ENCODE peak calls at places on chromosomes 3 and 15, in seven cellular contexts. One of them, this sample, is unnamed.

GRCh38 chr3:112847692-112848091 is 1.0 kb upstream of the CD200R1L start:
- DNase-seq in HepG2: no peak
- DNase-seq in HCT116: no peak
- DNase-seq in SK-N-SH: no peak
- DNase-seq in K562: no peak
- DNase-seq in GM12878: no peak
- DNase-seq in H1: no peak
- DNase-seq in this sample: no peak

GRCh38 chr15:74134387-74135027 is 4.1 kb downstream of the ISLR2 start:
- DNase-seq in HepG2: no peak
- DNase-seq in HCT116: no peak
- DNase-seq in SK-N-SH: no peak
- DNase-seq in K562: no peak
- DNase-seq in GM12878: no peak
- DNase-seq in H1: peak; percentile 89
- DNase-seq in this sample: no peak

GRCh38 chr15:42156266-42156922 is at the start of gene PLA2G4F:
- DNase-seq in HepG2: no peak
- DNase-seq in HCT116: no peak
- DNase-seq in SK-N-SH: no peak
- DNase-seq in K562: no peak
- DNase-seq in GM12878: no peak
- DNase-seq in H1: no peak
- DNase-seq in this sample: peak; percentile 84

GRCh38 chr15:67776600-67776999 is 48.7 kb upstream of the SKOR1 start:
- DNase-seq in HepG2: no peak
- DNase-seq in HCT116: no peak
- DNase-seq in SK-N-SH: no peak
- DNase-seq in K562: no peak
- DNase-seq in GM12878: no peak
- DNase-seq in H1: no peak
- DNase-seq in this sample: no peak

GRCh38 chr3:125202197-125202596 is 10.4 kb downstream of the SLC12A8 start:
- DNase-seq in HepG2: no peak
- DNase-seq in HCT116: no peak
- DNase-seq in SK-N-SH: no peak
- DNase-seq in K562: no peak
- DNase-seq in GM12878: no peak
- DNase-seq in H1: no peak
- DNase-seq in this sample: no peak

GRCh38 chr3:16741103-16741758 is 136.0 kb upstream of the DAZL start:
- DNase-seq in HepG2: no peak
- DNase-seq in HCT116: no peak
- DNase-seq in SK-N-SH: no peak
- DNase-seq in K562: no peak
- DNase-seq in GM12878: no peak
- DNase-seq in H1: no peak
- DNase-seq in this sample: no peak

GRCh38 chr3:111715911-111716523 is 120.9 kb upstream of the ZBED2 start:
- DNase-seq in HepG2: peak; percentile 47
- DNase-seq in HCT116: no peak
- DNase-seq in SK-N-SH: peak; percentile 53
- DNase-seq in K562: peak; percentile 26
- DNase-seq in GM12878: no peak
- DNase-seq in H1: peak; percentile 59
- DNase-seq in this sample: peak; percentile 41

GRCh38 chr3:98962189-98962930 is 60.9 kb upstream of the DCBLD2 start:
- DNase-seq in HepG2: peak; percentile 52
- DNase-seq in HCT116: peak; percentile 92
- DNase-seq in SK-N-SH: no peak
- DNase-seq in K562: no peak
- DNase-seq in GM12878: no peak
- DNase-seq in H1: no peak
- DNase-seq in this sample: no peak

GRCh38 chr3:105187340-105187739 is 179.4 kb upstream of the ALCAM start:
- DNase-seq in HepG2: no peak
- DNase-seq in HCT116: no peak
- DNase-seq in SK-N-SH: no peak
- DNase-seq in K562: no peak
- DNase-seq in GM12878: no peak
- DNase-seq in H1: no peak
- DNase-seq in this sample: no peak

GRCh38 chr15:57553526-57553925 is 38.2 kb upstream of the MYZAP start:
- DNase-seq in HepG2: no peak
- DNase-seq in HCT116: no peak
- DNase-seq in SK-N-SH: no peak
- DNase-seq in K562: no peak
- DNase-seq in GM12878: no peak
- DNase-seq in H1: peak; percentile 56
- DNase-seq in this sample: no peak

GRCh38 chr3:55629432-55629831 is 142.3 kb upstream of the WNT5A start:
- DNase-seq in HepG2: no peak
- DNase-seq in HCT116: no peak
- DNase-seq in SK-N-SH: no peak
- DNase-seq in K562: no peak
- DNase-seq in GM12878: no peak
- DNase-seq in H1: no peak
- DNase-seq in this sample: no peak

GRCh38 chr3:64437126-64437525 is 211.9 kb upstream of the PRICKLE2 start:
- DNase-seq in HepG2: no peak
- DNase-seq in HCT116: no peak
- DNase-seq in SK-N-SH: no peak
- DNase-seq in K562: no peak
- DNase-seq in GM12878: no peak
- DNase-seq in H1: no peak
- DNase-seq in this sample: no peak

GRCh38 chr15:79778378-79778990 is 118.3 kb downstream of the MTHFS start:
- DNase-seq in HepG2: no peak
- DNase-seq in HCT116: no peak
- DNase-seq in SK-N-SH: no peak
- DNase-seq in K562: no peak
- DNase-seq in GM12878: no peak
- DNase-seq in H1: no peak
- DNase-seq in this sample: no peak

GRCh38 chr3:123093696-123094095 is 26.9 kb downstream of the PDIA5 start:
- DNase-seq in HepG2: no peak
- DNase-seq in HCT116: no peak
- DNase-seq in SK-N-SH: no peak
- DNase-seq in K562: no peak
- DNase-seq in GM12878: no peak
- DNase-seq in H1: no peak
- DNase-seq in this sample: no peak

GRCh38 chr3:30667250-30667585 is 60.8 kb downstream of the TGFBR2 start:
- DNase-seq in HepG2: no peak
- DNase-seq in HCT116: no peak
- DNase-seq in SK-N-SH: no peak
- DNase-seq in K562: no peak
- DNase-seq in GM12878: no peak
- DNase-seq in H1: no peak
- DNase-seq in this sample: no peak

GRCh38 chr3:58021072-58021959 is 13.1 kb downstream of the FLNB start:
- DNase-seq in HepG2: peak; percentile 84
- DNase-seq in HCT116: no peak
- DNase-seq in SK-N-SH: no peak
- DNase-seq in K562: no peak
- DNase-seq in GM12878: no peak
- DNase-seq in H1: peak; percentile 72
- DNase-seq in this sample: peak; percentile 80

GRCh38 chr3:188661801-188662200 is 507.8 kb downstream of the LPP start:
- DNase-seq in HepG2: no peak
- DNase-seq in HCT116: no peak
- DNase-seq in SK-N-SH: no peak
- DNase-seq in K562: no peak
- DNase-seq in GM12878: no peak
- DNase-seq in H1: no peak
- DNase-seq in this sample: no peak

GRCh38 chr15:60949034-60949977 is 279.8 kb downstream of the RORA start:
- DNase-seq in HepG2: no peak
- DNase-seq in HCT116: no peak
- DNase-seq in SK-N-SH: no peak
- DNase-seq in K562: no peak
- DNase-seq in GM12878: no peak
- DNase-seq in H1: no peak
- DNase-seq in this sample: no peak

GRCh38 chr3:15009156-15009555 is 56.0 kb downstream of the MRPS25 start:
- DNase-seq in HepG2: no peak
- DNase-seq in HCT116: no peak
- DNase-seq in SK-N-SH: no peak
- DNase-seq in K562: no peak
- DNase-seq in GM12878: no peak
- DNase-seq in H1: no peak
- DNase-seq in this sample: no peak

GRCh38 chr3:115401298-115401697 is 222.0 kb upstream of the GAP43 start:
- DNase-seq in HepG2: no peak
- DNase-seq in HCT116: no peak
- DNase-seq in SK-N-SH: no peak
- DNase-seq in K562: no peak
- DNase-seq in GM12878: no peak
- DNase-seq in H1: no peak
- DNase-seq in this sample: no peak

GRCh38 chr3:107432013-107432515 is 54.8 kb downstream of the CCDC54 start:
- DNase-seq in HepG2: no peak
- DNase-seq in HCT116: no peak
- DNase-seq in SK-N-SH: peak; percentile 56
- DNase-seq in K562: no peak
- DNase-seq in GM12878: no peak
- DNase-seq in H1: no peak
- DNase-seq in this sample: no peak

GRCh38 chr15:92520914-92521623 is 127.4 kb downstream of the ST8SIA2 start:
- DNase-seq in HepG2: no peak
- DNase-seq in HCT116: no peak
- DNase-seq in SK-N-SH: no peak
- DNase-seq in K562: no peak
- DNase-seq in GM12878: no peak
- DNase-seq in H1: no peak
- DNase-seq in this sample: no peak

GRCh38 chr3:96966181-96966929 is 152.0 kb downstream of the EPHA6 start:
- DNase-seq in HepG2: no peak
- DNase-seq in HCT116: no peak
- DNase-seq in SK-N-SH: no peak
- DNase-seq in K562: no peak
- DNase-seq in GM12878: no peak
- DNase-seq in H1: no peak
- DNase-seq in this sample: no peak

GRCh38 chr3:41364736-41365135 is 165.4 kb downstream of the CTNNB1 start:
- DNase-seq in HepG2: no peak
- DNase-seq in HCT116: no peak
- DNase-seq in SK-N-SH: no peak
- DNase-seq in K562: no peak
- DNase-seq in GM12878: no peak
- DNase-seq in H1: no peak
- DNase-seq in this sample: no peak

GRCh38 chr3:123568875-123569274 is 16.0 kb downstream of the HACD2 start:
- DNase-seq in HepG2: no peak
- DNase-seq in HCT116: no peak
- DNase-seq in SK-N-SH: peak; percentile 26
- DNase-seq in K562: no peak
- DNase-seq in GM12878: no peak
- DNase-seq in H1: no peak
- DNase-seq in this sample: no peak

GRCh38 chr15:57866149-57866736 is 159.7 kb downstream of the POLR2M start:
- DNase-seq in HepG2: peak; percentile 56
- DNase-seq in HCT116: peak; percentile 52
- DNase-seq in SK-N-SH: peak; percentile 42
- DNase-seq in K562: peak; percentile 48
- DNase-seq in GM12878: no peak
- DNase-seq in H1: peak; percentile 87
- DNase-seq in this sample: peak; percentile 14

GRCh38 chr3:27228805-27229204 is 140.4 kb downstream of the NEK10 start:
- DNase-seq in HepG2: peak; percentile 39
- DNase-seq in HCT116: peak; percentile 45
- DNase-seq in SK-N-SH: no peak
- DNase-seq in K562: no peak
- DNase-seq in GM12878: no peak
- DNase-seq in H1: no peak
- DNase-seq in this sample: no peak

GRCh38 chr3:131989318-131989717 is 45.5 kb downstream of the CPNE4 start:
- DNase-seq in HepG2: no peak
- DNase-seq in HCT116: no peak
- DNase-seq in SK-N-SH: no peak
- DNase-seq in K562: no peak
- DNase-seq in GM12878: no peak
- DNase-seq in H1: no peak
- DNase-seq in this sample: no peak

GRCh38 chr15:46111730-46112129 is 476.9 kb downstream of the SQOR start:
- DNase-seq in HepG2: no peak
- DNase-seq in HCT116: no peak
- DNase-seq in SK-N-SH: no peak
- DNase-seq in K562: no peak
- DNase-seq in GM12878: no peak
- DNase-seq in H1: no peak
- DNase-seq in this sample: no peak

GRCh38 chr15:63048115-63048985 is 5.8 kb downstream of the TPM1 start:
- DNase-seq in HepG2: peak; percentile 93
- DNase-seq in HCT116: peak; percentile 70
- DNase-seq in SK-N-SH: peak; percentile 97
- DNase-seq in K562: peak; percentile 97
- DNase-seq in GM12878: peak; percentile 28
- DNase-seq in H1: peak; percentile 98
- DNase-seq in this sample: peak; percentile 73
- TF ChIP-seq JUND in HepG2: no peak
- TF ChIP-seq JUND in HCT116: no peak
- TF ChIP-seq JUND in SK-N-SH: no peak
- TF ChIP-seq JUND in K562: peak; percentile 49
- TF ChIP-seq JUND in GM12878: no peak
- TF ChIP-seq JUND in H1: no peak
- TF ChIP-seq JUND in this sample: peak; percentile 31

GRCh38 chr3:108877906-108878305 is 55.3 kb downstream of the TRAT1 start:
- DNase-seq in HepG2: no peak
- DNase-seq in HCT116: no peak
- DNase-seq in SK-N-SH: no peak
- DNase-seq in K562: no peak
- DNase-seq in GM12878: no peak
- DNase-seq in H1: no peak
- DNase-seq in this sample: no peak
- TF ChIP-seq JUND in HepG2: no peak
- TF ChIP-seq JUND in HCT116: no peak
- TF ChIP-seq JUND in SK-N-SH: no peak
- TF ChIP-seq JUND in K562: no peak
- TF ChIP-seq JUND in GM12878: no peak
- TF ChIP-seq JUND in H1: no peak
- TF ChIP-seq JUND in this sample: no peak

GRCh38 chr15:90665288-90666134 is 51.6 kb upstream of the BLM start:
- DNase-seq in HepG2: peak; percentile 21
- DNase-seq in HCT116: peak; percentile 41
- DNase-seq in SK-N-SH: peak; percentile 91
- DNase-seq in K562: peak; percentile 80
- DNase-seq in GM12878: peak; percentile 74
- DNase-seq in H1: no peak
- DNase-seq in this sample: peak; percentile 87
- TF ChIP-seq JUND in HepG2: no peak
- TF ChIP-seq JUND in HCT116: no peak
- TF ChIP-seq JUND in SK-N-SH: no peak
- TF ChIP-seq JUND in K562: no peak
- TF ChIP-seq JUND in GM12878: no peak
- TF ChIP-seq JUND in H1: no peak
- TF ChIP-seq JUND in this sample: no peak

DNA sequence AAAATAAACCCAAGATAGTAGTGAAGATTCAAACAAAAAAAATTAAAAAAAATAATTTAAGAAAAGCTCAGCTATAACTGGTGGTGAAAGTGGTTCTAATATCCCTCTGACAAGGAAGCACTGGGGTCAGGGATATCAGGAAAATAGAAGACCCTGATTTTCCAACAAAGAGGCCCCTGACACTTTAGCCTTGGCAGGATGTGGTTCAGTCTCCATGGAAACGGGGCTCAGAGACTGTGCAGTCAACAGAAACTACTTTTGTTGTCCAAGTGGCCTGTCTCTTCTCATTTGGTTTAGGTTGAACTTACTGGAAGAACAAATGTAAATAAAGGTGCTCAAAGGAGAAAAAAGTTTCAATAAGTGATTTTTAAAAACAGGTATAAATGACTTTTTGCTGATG is 27.2 kb downstream of the INTS14 start:
- DNase-seq in HepG2: peak; percentile 37
- DNase-seq in HCT116: no peak
- DNase-seq in SK-N-SH: peak; percentile 10
- DNase-seq in K562: no peak
- DNase-seq in GM12878: peak; percentile 28
- DNase-seq in H1: no peak
- DNase-seq in this sample: no peak
- TF ChIP-seq JUND in HepG2: no peak
- TF ChIP-seq JUND in HCT116: no peak
- TF ChIP-seq JUND in SK-N-SH: no peak
- TF ChIP-seq JUND in K562: no peak
- TF ChIP-seq JUND in GM12878: no peak
- TF ChIP-seq JUND in H1: no peak
- TF ChIP-seq JUND in this sample: no peak